ENCODE peak calls at places on chromosome 4, in seven cellular contexts. L is AG04450, S is fibroblast of lung, N is dorsolateral prefrontal cortex, P is AG09319, W is IMR-90, J is H9. Q is an unnamed sample.

GRCh38 chr4:130478406-130478805 is 1382.5 kb downstream of the C4orf33 start:
- DNase-seq in L (peak; percentile 36), S (peak; percentile 68), N (no peak), P (peak; percentile 27), W (peak; percentile 87), J (no peak), Q (no peak)

GRCh38 chr4:77931452-77932135 is 69.0 kb downstream of the MRPL1 start:
- DNase-seq in L (no peak), S (peak; percentile 91), N (no peak), P (no peak), W (peak; percentile 91), J (no peak), Q (no peak)

GRCh38 chr4:80307183-80307735 is 28.3 kb upstream of the CFAP299 start:
- DNase-seq in L (no peak), S (peak; percentile 88), N (no peak), P (no peak), W (peak; percentile 41), J (no peak), Q (no peak)

GRCh38 chr4:120977435-120977997 is 55.0 kb upstream of the PRDM5 start:
- DNase-seq in L (peak; percentile 33), S (peak; percentile 53), N (no peak), P (peak; percentile 30), W (peak; percentile 70), J (peak; percentile 44), Q (peak; percentile 9)

GRCh38 chr4:122783301-122784215 is 43.1 kb upstream of the FGF2 start:
- DNase-seq in L (peak; percentile 60), S (peak; percentile 98), N (no peak), P (peak; percentile 60), W (peak; percentile 87), J (peak; percentile 94), Q (peak; percentile 26)

GRCh38 chr4:143185253-143186107 is 763 bp downstream of the USP38 start:
- DNase-seq in L (no peak), S (peak; percentile 15), N (peak; percentile 30), P (no peak), W (peak; percentile 8), J (peak; percentile 56), Q (no peak)

GRCh38 chr4:110119347-110119746 is 79.1 kb downstream of the ELOVL6 start:
- DNase-seq in L (no peak), S (no peak), N (no peak), P (no peak), W (no peak), J (no peak), Q (no peak)

GRCh38 chr4:101290651-101291050 is 56.7 kb downstream of the PPP3CA start:
- DNase-seq in L (no peak), S (no peak), N (no peak), P (no peak), W (no peak), J (no peak), Q (no peak)

GRCh38 chr4:170990989-170991589 is 822.1 kb upstream of the GALNTL6 start:
- DNase-seq in L (no peak), S (no peak), N (no peak), P (no peak), W (no peak), J (peak; percentile 67), Q (peak; percentile 49)

GRCh38 chr4:170988446-170988845 is 824.8 kb upstream of the GALNTL6 start:
- DNase-seq in L (no peak), S (no peak), N (no peak), P (no peak), W (no peak), J (no peak), Q (no peak)
- TF ChIP-seq CTCF in L (no peak), S (no peak), N (no peak), P (no peak), W (no peak), J (no peak), Q (no peak)

DNA sequence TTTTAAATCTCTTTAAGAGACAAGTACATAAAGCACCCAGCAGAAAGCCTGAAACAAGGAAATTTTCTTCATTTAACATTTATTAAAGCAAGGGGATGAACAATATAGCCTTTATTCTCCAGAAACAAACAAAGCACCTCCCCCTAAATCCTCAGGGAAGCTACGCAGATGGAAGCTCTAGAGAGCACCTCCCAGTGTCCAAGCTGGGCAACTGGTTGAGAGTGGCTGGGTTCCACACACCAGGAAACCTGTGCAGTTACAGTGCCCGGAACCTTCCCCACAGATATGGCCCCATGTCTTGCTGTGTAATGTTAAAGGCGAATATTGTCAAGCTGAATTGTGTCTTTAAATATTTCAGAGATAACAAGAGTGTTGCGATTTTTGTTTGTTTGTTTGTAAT is 8.9 kb upstream of the TRIML1 start:
- DNase-seq in L (no peak), S (no peak), N (no peak), P (no peak), W (no peak), J (no peak), Q (no peak)
- TF ChIP-seq CTCF in L (no peak), S (no peak), N (no peak), P (no peak), W (no peak), J (peak; percentile 51), Q (no peak)

GRCh38 chr4:40414673-40415072 is 79.5 kb downstream of the CHRNA9 start:
- DNase-seq in L (no peak), S (no peak), N (no peak), P (no peak), W (no peak), J (no peak), Q (no peak)
- TF ChIP-seq CTCF in L (no peak), S (no peak), N (no peak), P (no peak), W (no peak), J (no peak), Q (no peak)

GRCh38 chr4:37981844-37982720 is 21.9 kb downstream of the PTTG2 start:
- DNase-seq in L (no peak), S (peak; percentile 67), N (no peak), P (no peak), W (peak; percentile 18), J (no peak), Q (no peak)

GRCh38 chr4:37981425-37981824 is 21.2 kb downstream of the PTTG2 start:
- DNase-seq in L (no peak), S (no peak), N (no peak), P (no peak), W (no peak), J (no peak), Q (no peak)

GRCh38 chr4:37985730-37986275 is 25.6 kb downstream of the PTTG2 start:
- DNase-seq in L (no peak), S (no peak), N (no peak), P (no peak), W (no peak), J (no peak), Q (no peak)

GRCh38 chr4:37983951-37984350 is 23.8 kb downstream of the PTTG2 start:
- DNase-seq in L (no peak), S (no peak), N (no peak), P (no peak), W (peak; percentile 31), J (no peak), Q (no peak)

DNA sequence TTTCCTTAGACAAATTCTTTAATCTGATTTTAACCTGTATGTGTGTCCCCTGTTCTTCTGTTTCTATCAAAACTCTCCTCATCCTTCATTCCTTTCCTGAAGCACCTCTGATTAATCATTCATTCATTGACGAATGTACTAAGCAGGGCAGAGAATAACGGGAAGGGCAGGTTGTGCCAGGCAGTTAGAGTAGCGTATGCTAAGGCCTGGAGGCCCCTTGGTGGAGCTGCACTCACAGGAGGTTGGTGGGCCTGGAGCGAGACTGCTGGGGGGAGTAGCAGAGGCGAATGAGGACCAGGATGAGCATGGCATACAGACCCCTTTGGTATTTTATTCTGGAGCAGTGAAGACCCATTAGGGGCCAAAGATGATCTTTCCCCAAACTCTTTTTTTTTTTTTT is 22.5 kb downstream of the PTTG2 start:
- DNase-seq in L (no peak), S (no peak), N (no peak), P (no peak), W (no peak), J (no peak), Q (no peak)
- TF ChIP-seq CTCF in L (no peak), S (no peak), N (no peak), P (no peak), W (no peak), J (no peak), Q (no peak)

Q was measured in endothelial cell.